ENCODE peak calls at places on chromosomes 12 and 14, in ten cellular contexts. P is mucosa of descending colon; Y is ovary; V is lower leg skin; F is CD8-positive, alpha-beta T cell; U is BJ; J is transverse colon; G is fibroblast of lung; Z is Peyer's patch; M is GM06990. S is an unnamed sample.

GRCh38 chr14:73909681-73910080 is 23.0 kb downstream of the ZNF410 start:
- DNase-seq in P (no peak), Y (no peak), U (no peak), M (no peak), Z (no peak), J (no peak), V (no peak), F (no peak), G (peak), S (no peak)

GRCh38 chr12:52232916-52233461 is at the start of gene KRT7:
- DNase-seq in G (no peak), J (no peak), Y (no peak), F (no peak), P (no peak), Z (no peak), M (no peak), U (no peak), V (no peak), S (peak)

GRCh38 chr14:97709552-97709951 is 912.4 kb downstream of the VRK1 start:
- DNase-seq in M (no peak), Y (no peak), G (no peak), F (peak), P (no peak), Z (peak), U (no peak), J (peak), V (no peak), S (no peak)

GRCh38 chr12:16622315-16622714 is 16.4 kb upstream of the LMO3 start:
- DNase-seq in Z (no peak), Y (no peak), P (no peak), F (no peak), V (no peak), U (no peak), G (no peak), J (no peak), M (no peak), S (no peak)

GRCh38 chr12:66066071-66066928 is 64.2 kb downstream of the LLPH start:
- DNase-seq in Y (no peak), G (peak), J (no peak), U (no peak), V (no peak), Z (no peak), M (no peak), F (no peak), P (no peak), S (no peak)

GRCh38 chr14:22838631-22839041 is 2.3 kb downstream of the MMP14 start:
- DNase-seq in U (peak), Y (peak), M (no peak), J (peak), P (no peak), F (no peak), V (no peak), Z (no peak), G (peak), S (no peak)

GRCh38 chr14:105855246-105855892 is 329.0 kb downstream of the TMEM121 start:
- DNase-seq in Z (peak), U (no peak), Y (no peak), J (no peak), M (no peak), P (peak), F (no peak), G (no peak), V (no peak), S (peak)

GRCh38 chr14:96904201-96904600 is 107.0 kb downstream of the VRK1 start:
- DNase-seq in F (no peak), J (no peak), Z (no peak), M (no peak), U (no peak), Y (no peak), G (peak), V (no peak), P (no peak), S (no peak)

GRCh38 chr12:116551151-116551550 is 8.0 kb upstream of the MAP1LC3B2 start:
- DNase-seq in M (no peak), G (no peak), U (no peak), Y (no peak), J (no peak), P (no peak), F (no peak), Z (no peak), V (no peak), S (no peak)

GRCh38 chr14:85439696-85440328 is 90.1 kb upstream of the FLRT2 start:
- DNase-seq in Y (no peak), V (no peak), P (no peak), Z (no peak), F (no peak), M (no peak), J (no peak), G (peak), U (no peak), S (no peak)

GRCh38 chr12:116378002-116378401 is 100.5 kb upstream of the MED13L start:
- DNase-seq in G (no peak), Y (no peak), F (no peak), U (no peak), P (no peak), Z (no peak), M (no peak), V (no peak), J (no peak), S (no peak)

GRCh38 chr12:120367252-120367923 is 1.6 kb downstream of the MSI1 start:
- DNase-seq in V (no peak), U (no peak), M (no peak), Y (no peak), G (peak), Z (no peak), F (no peak), P (peak), J (peak), S (no peak)

GRCh38 chr14:59187802-59188460 is 536 bp upstream of the DAAM1 start:
- DNase-seq in V (no peak), F (peak), J (peak), P (no peak), G (no peak), M (no peak), Y (no peak), Z (peak), U (no peak), S (no peak)

GRCh38 chr12:130957304-130957621 is 3.6 kb downstream of the ADGRD1 start:
- DNase-seq in M (no peak), Z (peak), Y (no peak), J (no peak), G (no peak), U (no peak), F (no peak), P (no peak), V (no peak), S (no peak)

GRCh38 chr12:857611-858010 is 91.9 kb downstream of the RAD52 start:
- DNase-seq in P (no peak), F (no peak), U (peak), J (no peak), M (no peak), Y (no peak), G (peak), Z (no peak), V (peak), S (no peak)

GRCh38 chr12:132660047-132660446 is 27.1 kb downstream of the POLE start:
- DNase-seq in Z (no peak), U (no peak), P (no peak), G (no peak), J (no peak), F (no peak), V (no peak), M (no peak), Y (no peak), S (no peak)

GRCh38 chr12:14219156-14219555 is 146.3 kb upstream of the ATF7IP start:
- DNase-seq in G (no peak), P (no peak), Z (no peak), Y (no peak), F (no peak), J (peak), M (no peak), V (no peak), U (no peak), S (no peak)

GRCh38 chr12:57141249-57141648 is 6.2 kb downstream of the LRP1-AS start:
- DNase-seq in P (no peak), Z (no peak), G (no peak), M (no peak), Y (no peak), J (peak), V (no peak), U (no peak), F (no peak), S (no peak)

GRCh38 chr12:58393152-58393551 is 451.8 kb downstream of the ATP23 start:
- DNase-seq in P (no peak), F (no peak), Y (no peak), G (peak), M (no peak), V (no peak), U (no peak), J (no peak), Z (no peak), S (no peak)

GRCh38 chr14:84312551-84312950 is 1217.4 kb upstream of the FLRT2 start:
- DNase-seq in Z (no peak), U (no peak), G (no peak), V (no peak), F (no peak), Y (no peak), J (no peak), M (no peak), P (no peak), S (no peak)

GRCh38 chr12:69821032-69821431 is 4.0 kb upstream of the MYRFL start:
- DNase-seq in Z (no peak), M (no peak), V (no peak), Y (no peak), P (no peak), U (no peak), G (no peak), F (no peak), J (no peak), S (no peak)

GRCh38 chr12:113506867-113507266 is 35.2 kb upstream of the LHX5 start:
- DNase-seq in Z (no peak), Y (no peak), U (no peak), V (no peak), M (no peak), G (no peak), P (no peak), J (no peak), F (no peak), S (no peak)

GRCh38 chr14:20460458-20461229 is 590 bp downstream of the PIP4P1 start:
- DNase-seq in M (peak), G (no peak), P (peak), V (peak), F (peak), U (no peak), Z (peak), J (peak), Y (no peak), S (no peak)

GRCh38 chr14:101963611-101964296 is 619 bp upstream of the DYNC1H1 start:
- DNase-seq in U (no peak), P (no peak), V (no peak), M (no peak), F (no peak), Y (peak), J (no peak), G (no peak), Z (no peak), S (no peak)

GRCh38 chr12:46388427-46388992 is 15.9 kb upstream of the SLC38A2 start:
- DNase-seq in G (peak), Z (no peak), Y (no peak), M (peak), J (no peak), P (no peak), U (no peak), F (no peak), V (no peak), S (peak)

GRCh38 chr14:96268426-96269358 is 12.7 kb downstream of the BDKRB1 start:
- DNase-seq in J (peak), F (no peak), Z (peak), V (peak), U (peak), M (no peak), G (peak), P (peak), Y (peak), S (no peak)

GRCh38 chr14:93023039-93023438 is 92.7 kb downstream of the ITPK1 start:
- DNase-seq in P (no peak), M (no peak), G (no peak), U (no peak), F (no peak), Z (no peak), Y (no peak), V (no peak), J (no peak), S (no peak)

GRCh38 chr12:108879615-108880254 is at the start of gene DAO:
- DNase-seq in Y (no peak), F (no peak), P (peak), G (no peak), M (no peak), J (peak), V (no peak), Z (no peak), U (no peak), S (no peak)

GRCh38 chr14:54796961-54797360 is 105.7 kb downstream of the GCH1 start:
- DNase-seq in Z (no peak), F (no peak), G (peak), Y (no peak), P (no peak), V (no peak), U (no peak), M (no peak), J (no peak), S (no peak)

GRCh38 chr14:96631621-96632362 is 129.6 kb downstream of the PAPOLA start:
- DNase-seq in M (no peak), J (peak), F (no peak), Y (no peak), U (no peak), V (no peak), Z (peak), P (no peak), G (no peak), S (peak)

GRCh38 chr12:38669530-38669929 is 235.9 kb downstream of the CPNE8 start:
- DNase-seq in P (no peak), V (no peak), M (no peak), G (no peak), J (no peak), U (no peak), F (no peak), Y (no peak), Z (no peak), S (no peak)

GRCh38 chr12:67436230-67436629 is 167.1 kb downstream of the CAND1 start:
- DNase-seq in V (no peak), G (no peak), Y (no peak), P (no peak), U (no peak), Z (no peak), F (no peak), M (no peak), J (no peak), S (no peak)

GRCh38 chr14:89502966-89503365 is 85.9 kb upstream of the FOXN3 start:
- DNase-seq in P (no peak), Z (no peak), J (no peak), F (no peak), U (no peak), V (no peak), G (no peak), M (no peak), Y (no peak), S (no peak)

GRCh38 chr12:104526320-104526719 is 69.6 kb downstream of the CHST11 start:
- DNase-seq in P (no peak), V (no peak), Z (no peak), F (no peak), J (no peak), M (no peak), U (no peak), G (no peak), Y (no peak), S (no peak)

GRCh38 chr12:1435456-1435855 is 158.9 kb downstream of the FBXL14 start:
- DNase-seq in G (peak), Y (no peak), Z (no peak), J (peak), F (no peak), U (no peak), V (no peak), M (no peak), P (no peak), S (no peak)

DNA sequence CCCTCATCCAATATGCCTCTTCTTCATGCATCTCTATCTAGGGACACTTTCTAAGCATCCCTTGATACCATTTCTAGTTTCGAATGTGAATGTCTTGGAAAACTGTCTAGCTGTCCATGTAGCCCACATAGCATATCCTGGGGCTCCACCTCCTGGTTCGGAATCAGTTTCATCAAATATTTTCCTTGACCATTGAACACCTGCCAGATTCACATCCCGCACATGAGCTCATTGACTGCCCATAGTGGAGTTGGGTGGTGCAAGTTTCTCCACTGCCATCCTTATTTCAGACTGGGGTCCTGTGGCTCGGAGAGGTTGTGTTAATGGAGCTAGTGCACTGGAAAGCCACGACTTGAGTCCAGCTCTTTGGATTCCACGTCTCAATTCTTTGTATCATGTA is 58.6 kb upstream of the TMEM263 start:
- DNase-seq in V (no peak), P (no peak), G (no peak), F (no peak), M (no peak), J (no peak), Y (no peak), U (no peak), Z (no peak), S (no peak)
- TF ChIP-seq CTCF in V (no peak), P (no peak), G (peak), F (no peak), M (no peak), J (no peak), Y (no peak), U (no peak), Z (no peak), S (no peak)

DNA sequence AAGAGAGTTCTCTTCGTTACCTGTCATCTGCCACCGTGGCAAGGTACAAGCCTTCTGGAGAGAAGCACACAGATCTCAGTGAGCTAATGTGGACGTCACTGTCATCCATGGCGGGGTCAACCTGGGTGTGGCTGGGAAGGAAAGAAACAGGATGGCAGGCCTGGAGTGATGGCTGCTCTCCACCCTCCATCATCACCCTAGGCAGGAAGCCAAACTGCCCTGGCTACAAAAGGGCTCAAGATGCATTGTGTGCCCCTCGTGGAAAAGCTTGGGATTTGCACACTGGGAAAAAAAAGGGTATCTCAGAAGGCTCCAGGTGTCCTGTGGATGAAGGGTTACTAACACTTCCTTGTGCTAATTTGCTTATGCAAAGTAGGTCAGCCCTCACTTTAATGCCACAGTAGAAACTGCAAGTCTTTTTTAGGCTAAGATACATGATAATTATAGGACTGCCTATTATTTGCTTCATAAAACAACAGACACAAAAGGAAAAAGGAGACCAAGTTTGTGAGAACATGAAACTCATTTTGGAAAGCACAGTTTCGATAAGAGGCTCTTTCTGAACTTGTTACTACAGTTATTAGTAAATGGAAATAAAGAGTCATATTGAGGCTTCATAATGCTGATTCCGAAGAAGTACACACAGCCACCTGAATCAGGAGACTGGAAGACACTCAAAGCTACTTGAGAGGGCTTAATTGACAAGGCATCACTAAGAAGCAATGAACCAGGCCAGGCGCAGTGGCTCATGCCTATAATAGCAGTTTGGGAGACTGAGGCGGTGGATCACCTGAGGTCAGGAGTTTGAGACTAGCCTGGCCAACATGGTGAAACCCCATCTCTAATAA is 18.9 kb downstream of the RFC5 start:
- DNase-seq in M (peak), V (no peak), Z (no peak), Y (no peak), F (no peak), J (peak), P (no peak), U (no peak), G (peak), S (peak)
- TF ChIP-seq CTCF in M (no peak), V (no peak), Z (no peak), Y (no peak), F (no peak), J (no peak), P (no peak), U (peak), G (peak), S (no peak)

GRCh38 chr12:109949089-109949488 is 47.1 kb downstream of the GIT2 start:
- DNase-seq in P (no peak), M (no peak), F (no peak), G (peak), Z (peak), J (no peak), Y (no peak), U (no peak), V (no peak), S (no peak)
- TF ChIP-seq CTCF in P (no peak), M (no peak), F (no peak), G (no peak), Z (no peak), J (no peak), Y (no peak), U (no peak), V (no peak), S (no peak)

GRCh38 chr12:93674386-93674785 is 2.8 kb upstream of the CRADD start:
- DNase-seq in G (no peak), U (no peak), F (no peak), M (no peak), Y (no peak), Z (no peak), J (no peak), P (no peak), V (no peak), S (no peak)

GRCh38 chr12:93679308-93679933 is 2.2 kb downstream of the CRADD start:
- DNase-seq in M (no peak), P (no peak), G (no peak), Z (no peak), J (no peak), F (no peak), Y (no peak), V (no peak), U (no peak), S (no peak)

GRCh38 chr12:93678779-93679178 is 1.6 kb downstream of the CRADD start:
- DNase-seq in J (no peak), F (no peak), Y (no peak), Z (no peak), M (no peak), V (no peak), P (no peak), G (no peak), U (no peak), S (no peak)

GRCh38 chr12:93676408-93677194 is 574 bp upstream of the CRADD start:
- DNase-seq in U (no peak), P (no peak), Y (peak), M (no peak), G (no peak), V (no peak), J (no peak), F (no peak), Z (no peak), S (no peak)

GRCh38 chr12:93677195-93678064 is at the start of gene CRADD:
- DNase-seq in M (peak), U (peak), P (peak), F (peak), J (peak), G (peak), V (peak), Y (peak), Z (peak), S (peak)
- TF ChIP-seq CTCF in M (no peak), U (no peak), P (no peak), F (no peak), J (no peak), G (no peak), V (no peak), Y (no peak), Z (no peak), S (no peak)

DNA sequence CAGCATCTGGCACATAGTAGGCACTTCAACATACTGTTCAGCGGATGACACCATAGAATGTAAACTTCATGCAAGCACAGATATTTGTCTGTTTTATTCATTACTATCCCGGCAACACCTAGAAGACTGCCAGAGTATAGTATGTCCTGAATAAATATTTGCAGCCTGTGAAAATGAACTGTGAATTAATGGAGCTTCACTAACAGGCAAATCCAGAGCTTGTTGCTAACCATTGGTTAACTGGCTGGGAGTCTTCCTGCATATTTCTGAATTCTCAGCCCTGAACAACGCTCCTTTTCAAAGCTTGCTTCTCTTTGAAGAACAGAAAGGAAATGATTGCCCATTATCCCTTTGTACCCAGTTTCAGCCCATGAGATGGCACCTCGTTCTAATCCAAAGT is 243.4 kb upstream of the CRY1 start:
- DNase-seq in P (no peak), V (no peak), F (no peak), Z (no peak), U (no peak), Y (no peak), J (no peak), G (no peak), M (no peak), S (no peak)
- TF ChIP-seq CTCF in P (no peak), V (no peak), F (no peak), Z (no peak), U (no peak), Y (no peak), J (no peak), G (no peak), M (no peak), S (no peak)

GRCh38 chr12:18552829-18553228 is 185.0 kb downstream of the PLCZ1 start:
- DNase-seq in M (no peak), J (no peak), G (no peak), F (no peak), U (no peak), P (no peak), Y (no peak), V (no peak), Z (no peak), S (no peak)
- TF ChIP-seq CTCF in M (no peak), J (no peak), G (peak), F (no peak), U (peak), P (no peak), Y (no peak), V (no peak), Z (no peak), S (no peak)

GRCh38 chr12:90102957-90103652 is 394.5 kb upstream of the ATP2B1 start:
- DNase-seq in Z (peak), F (no peak), G (peak), V (no peak), P (no peak), M (peak), J (peak), Y (no peak), U (no peak), S (peak)
- TF ChIP-seq CTCF in Z (no peak), F (peak), G (peak), V (no peak), P (peak), M (peak), J (peak), Y (no peak), U (peak), S (peak)

GRCh38 chr12:123533672-123534643 is at the start of gene RILPL1:
- DNase-seq in P (peak), M (peak), F (peak), Z (peak), Y (peak), G (peak), V (peak), J (peak), U (no peak), S (peak)
- TF ChIP-seq CTCF in P (no peak), M (no peak), F (peak), Z (peak), Y (peak), G (peak), V (no peak), J (peak), U (peak), S (peak)